ENCODE peak calls at places on chromosome 10, in nine cellular contexts. C is fibroblast of lung, L is NT2/D1, X is colonic mucosa, W is mesendoderm, J is mesenchymal stem cell, U is neural progenitor cell, T is Karpas-422, R is MM.1S. F is an unnamed sample.

GRCh38 chr10:21975378-21975990 is 28.0 kb downstream of the DNAJC1 start:
- DNase-seq in C (no peak), L (no peak), X (no peak), W (peak; percentile 43), J (no peak), U (peak; percentile 78), T (no peak), R (no peak), F (no peak)

GRCh38 chr10:23293973-23294372 is 50.6 kb downstream of the C10orf67 start:
- DNase-seq in C (no peak), L (no peak), X (no peak), W (no peak), J (no peak), U (peak; percentile 6), T (no peak), R (no peak), F (no peak)

GRCh38 chr10:108052981-108053380 is 888.5 kb upstream of the SORCS1 start:
- DNase-seq in C (no peak), L (no peak), X (no peak), W (no peak), J (no peak), U (no peak), T (no peak), R (no peak), F (no peak)

GRCh38 chr10:69505636-69506318 is 54.5 kb downstream of the TSPAN15 start:
- DNase-seq in C (no peak), L (no peak), X (no peak), W (no peak), J (no peak), U (no peak), T (no peak), R (no peak), F (no peak)

GRCh38 chr10:44662002-44662401 is 249.1 kb upstream of the TMEM72 start:
- DNase-seq in C (peak; percentile 47), L (no peak), X (no peak), W (no peak), J (peak; percentile 38), U (no peak), T (no peak), R (no peak), F (no peak)

GRCh38 chr10:114479307-114479706 is 75.0 kb upstream of the AFAP1L2 start:
- DNase-seq in C (no peak), L (no peak), X (no peak), W (no peak), J (peak; percentile 26), U (no peak), T (no peak), R (no peak), F (no peak)

GRCh38 chr10:77949167-77949566 is 22.6 kb upstream of the DLG5 start:
- DNase-seq in C (peak; percentile 21), L (peak; percentile 87), X (no peak), W (peak; percentile 99), J (peak; percentile 34), U (peak; percentile 67), T (no peak), R (no peak), F (peak; percentile 97)

GRCh38 chr10:43236176-43236850 is 30.6 kb downstream of the RASGEF1A start:
- DNase-seq in C (no peak), L (no peak), X (no peak), W (no peak), J (no peak), U (no peak), T (no peak), R (no peak), F (peak; percentile 17)

GRCh38 chr10:61786728-61787127 is 114.8 kb upstream of the ARID5B start:
- DNase-seq in C (peak; percentile 86), L (no peak), X (no peak), W (no peak), J (peak; percentile 78), U (no peak), T (no peak), R (peak; percentile 93), F (no peak)

GRCh38 chr10:49012603-49013002 is 73.0 kb upstream of the LRRC18 start:
- DNase-seq in C (no peak), L (no peak), X (no peak), W (peak; percentile 33), J (no peak), U (no peak), T (no peak), R (no peak), F (peak; percentile 70)

GRCh38 chr10:67790534-67791408 is 47.2 kb downstream of the DNAJC12 start:
- DNase-seq in C (peak; percentile 74), L (no peak), X (no peak), W (peak; percentile 86), J (peak; percentile 10), U (no peak), T (no peak), R (no peak), F (no peak)

GRCh38 chr10:33237736-33238624 is 96.5 kb downstream of the NRP1 start:
- DNase-seq in C (peak; percentile 81), L (peak; percentile 13), X (no peak), W (peak; percentile 93), J (peak; percentile 94), U (no peak), T (no peak), R (no peak), F (peak; percentile 55)

GRCh38 chr10:95505641-95506040 is 55.5 kb downstream of the SORBS1 start:
- DNase-seq in C (no peak), L (no peak), X (no peak), W (no peak), J (no peak), U (no peak), T (no peak), R (no peak), F (no peak)

DNA sequence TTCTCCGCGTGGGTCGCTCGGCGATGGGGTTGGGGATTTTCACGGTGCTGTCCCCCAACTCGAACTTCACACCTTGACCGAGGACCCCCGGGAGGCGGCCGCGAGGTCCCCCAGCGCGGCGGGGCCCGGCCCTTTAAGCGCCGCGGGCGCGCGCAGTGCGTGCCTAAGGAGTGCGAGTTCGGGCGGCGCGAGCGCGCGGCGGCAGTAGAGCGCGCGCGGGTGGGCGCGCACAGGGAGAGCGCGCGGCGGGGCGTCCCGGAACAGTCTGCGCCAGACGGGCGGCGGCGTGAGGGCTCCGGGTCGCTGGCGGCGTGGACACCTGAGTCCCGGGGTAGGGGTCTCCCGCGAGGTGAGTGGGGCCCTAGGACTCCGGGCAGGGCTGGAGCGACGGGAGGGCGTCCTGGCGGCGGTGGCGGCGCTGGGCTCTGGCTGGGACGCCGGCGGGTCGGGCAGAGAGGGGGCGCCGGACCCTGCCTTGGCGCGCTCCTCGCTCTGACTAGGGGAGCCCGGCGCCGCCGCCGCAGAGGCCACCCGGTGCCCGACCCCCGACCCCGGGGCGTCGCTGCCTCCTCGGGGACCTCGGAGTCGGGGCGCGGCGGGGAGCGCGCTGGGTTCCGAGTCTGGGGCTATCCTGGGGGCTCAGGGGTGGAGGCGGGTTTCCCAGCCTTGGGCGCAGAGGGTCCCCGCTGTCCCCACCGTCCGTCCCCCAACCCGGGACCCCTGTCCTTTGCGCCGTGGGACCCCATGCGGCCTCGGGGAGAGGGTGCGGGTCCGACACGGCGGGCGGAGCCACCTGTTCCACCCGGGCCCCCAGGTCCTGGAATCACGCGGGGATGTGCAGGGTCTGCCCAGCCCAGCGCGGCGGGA is at the start of gene PROSER2:
- DNase-seq in C (peak; percentile 55), L (no peak), X (peak; percentile 65), W (peak; percentile 59), J (peak; percentile 61), U (peak; percentile 73), T (no peak), R (no peak), F (peak; percentile 77)
- H3K9ac ChIP-seq in C (peak within 1 kb of the TSS; percentile 62), L (peak within 1 kb of the TSS; percentile 80), X (peak within 1 kb of the TSS; percentile 85), W (peak within 1 kb of the TSS; percentile 82), J (peak within 1 kb of the TSS; percentile 77), U (no peak within 1 kb of the TSS), T (no peak within 1 kb of the TSS), R (no peak within 1 kb of the TSS), F (peak within 1 kb of the TSS; percentile 75)

GRCh38 chr10:73909716-73910115 is 1.2 kb upstream of the PLAU start:
- DNase-seq in C (no peak), L (no peak), X (no peak), W (no peak), J (peak; percentile 80), U (no peak), T (no peak), R (no peak), F (no peak)
- H3K4me1 ChIP-seq in C (peaks cover 50% of the 10 kb centered on the region), L (peaks cover 20% of the 10 kb centered on the region), X (peaks cover 7% of the 10 kb centered on the region), W (peaks cover 16% of the 10 kb centered on the region), J (peaks cover 49% of the 10 kb centered on the region), U (peaks cover 12% of the 10 kb centered on the region), T (peaks cover 24% of the 10 kb centered on the region), R (peaks cover 7% of the 10 kb centered on the region), F (peaks cover 8% of the 10 kb centered on the region)

DNA sequence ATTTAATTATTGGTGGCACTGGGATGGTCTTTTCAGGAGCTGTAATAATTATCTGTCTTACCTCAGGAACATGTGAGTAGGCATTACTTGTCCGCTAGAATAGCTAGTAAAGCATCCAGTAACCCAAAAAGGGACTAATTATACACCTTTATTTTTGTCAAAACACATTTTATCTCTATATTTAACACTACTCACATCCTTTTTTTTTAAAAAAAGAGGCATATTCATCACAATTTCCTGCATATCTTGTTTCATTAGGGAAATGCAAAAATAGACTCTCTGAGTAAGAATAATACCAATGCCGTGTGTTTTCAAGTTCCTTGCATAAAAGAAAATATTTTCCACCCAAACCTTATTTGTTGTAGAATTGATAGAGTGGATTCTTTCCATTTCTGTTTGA is 99.5 kb downstream of the VTI1A start:
- DNase-seq in C (no peak), L (no peak), X (no peak), W (no peak), J (no peak), U (no peak), T (no peak), R (peak; percentile 27), F (no peak)
- H3K9ac ChIP-seq in C (no peak overlapping the region), L (no peak overlapping the region), X (no peak overlapping the region), W (no peak overlapping the region), J (no peak overlapping the region), U (no peak overlapping the region), T (no peak overlapping the region), R (no peak overlapping the region), F (no peak overlapping the region)

GRCh38 chr10:94123253-94123995 is 129.7 kb downstream of the PLCE1 start:
- DNase-seq in C (peak; percentile 74), L (peak; percentile 33), X (no peak), W (peak; percentile 81), J (peak; percentile 76), U (peak; percentile 48), T (no peak), R (no peak), F (no peak)
- H3K4me1 ChIP-seq in C (peaks cover 23% of the 10 kb centered on the region), L (no peaks in the 10 kb centered on the region), X (no peaks in the 10 kb centered on the region), W (peaks cover 4% of the 10 kb centered on the region), J (peaks cover 5% of the 10 kb centered on the region), U (peaks cover 24% of the 10 kb centered on the region), T (no peaks in the 10 kb centered on the region), R (no peaks in the 10 kb centered on the region), F (peaks cover 9% of the 10 kb centered on the region)

F was measured in endodermal cell.